ENCODE peak calls at places on chromosome 1, in seven cellular contexts. L, O, M, D, A, T and Z are unnamed samples.

GRCh38 chr1:222974496-222974895 is 159.7 kb downstream of the DISP1 start:
- DNase-seq in L (no peak), O (no peak), M (no peak), D (no peak), A (no peak), T (no peak), Z (peak; percentile 97)

GRCh38 chr1:156750932-156751723 is at the start of gene HDGF:
- DNase-seq in L (peak; percentile 36), O (no peak), M (peak; percentile 68), D (peak; percentile 56), A (peak; percentile 41), T (peak; percentile 50), Z (no peak)

GRCh38 chr1:225299624-225300023 is 128.2 kb downstream of the LBR start:
- DNase-seq in L (no peak), O (no peak), M (no peak), D (no peak), A (no peak), T (no peak), Z (peak; percentile 15)

GRCh38 chr1:110783292-110783918 is 89.5 kb upstream of the CD53 start:
- DNase-seq in L (no peak), O (peak; percentile 28), M (peak; percentile 60), D (no peak), A (peak; percentile 44), T (peak; percentile 61), Z (peak; percentile 50)

GRCh38 chr1:17309701-17310640 is 2.0 kb downstream of the PADI4 start:
- DNase-seq in L (no peak), O (no peak), M (no peak), D (no peak), A (no peak), T (no peak), Z (no peak)

GRCh38 chr1:165324050-165324449 is 32.5 kb downstream of the LMX1A start:
- DNase-seq in L (no peak), O (no peak), M (no peak), D (no peak), A (no peak), T (no peak), Z (no peak)

GRCh38 chr1:111577814-111578213 is 41.8 kb upstream of the RAP1A start:
- DNase-seq in L (no peak), O (no peak), M (no peak), D (no peak), A (no peak), T (no peak), Z (no peak)

GRCh38 chr1:183291802-183292515 is 105.9 kb downstream of the LAMC2 start:
- DNase-seq in L (no peak), O (no peak), M (no peak), D (no peak), A (no peak), T (no peak), Z (peak; percentile 67)

GRCh38 chr1:39729030-39729429 is 9.7 kb upstream of the PPIE start:
- DNase-seq in L (no peak), O (no peak), M (no peak), D (no peak), A (no peak), T (no peak), Z (peak; percentile 18)

GRCh38 chr1:112614460-112615065 is 4.4 kb downstream of the ST7L start:
- DNase-seq in L (no peak), O (no peak), M (no peak), D (no peak), A (no peak), T (no peak), Z (peak; percentile 68)

GRCh38 chr1:199669916-199670315 is 357.6 kb upstream of the NR5A2 start:
- DNase-seq in L (no peak), O (no peak), M (no peak), D (no peak), A (no peak), T (no peak), Z (no peak)

GRCh38 chr1:110477041-110477440 is 26.1 kb downstream of the PROK1 start:
- DNase-seq in L (no peak), O (peak; percentile 78), M (no peak), D (no peak), A (no peak), T (no peak), Z (peak; percentile 77)

GRCh38 chr1:18633428-18634155 is 2.9 kb downstream of the PAX7 start:
- DNase-seq in L (no peak), O (no peak), M (no peak), D (no peak), A (no peak), T (no peak), Z (no peak)